ENCODE peak calls at places on chromosomes 5 and 9, in seven cellular contexts. One of them, this sample, is unnamed.

GRCh38 chr9:35914307-35914807 is 5.1 kb downstream of the SPAAR start:
- DNase-seq in cardiac fibroblast: peak; percentile 70
- DNase-seq in neural progenitor cell: peak; percentile 74
- DNase-seq in pancreas: peak; percentile 32
- DNase-seq in CD8-positive, alpha-beta T cell: no peak
- DNase-seq in body of pancreas: peak; percentile 62
- DNase-seq in esophagus muscularis mucosa: no peak
- DNase-seq in this sample: no peak

GRCh38 chr9:136016882-136017812 is 56.0 kb upstream of the UBAC1 start:
- DNase-seq in cardiac fibroblast: no peak
- DNase-seq in neural progenitor cell: no peak
- DNase-seq in pancreas: peak; percentile 1
- DNase-seq in CD8-positive, alpha-beta T cell: no peak
- DNase-seq in body of pancreas: peak; percentile 1
- DNase-seq in esophagus muscularis mucosa: no peak
- DNase-seq in this sample: no peak

GRCh38 chr9:108535526-108535925 is 320.3 kb downstream of the ACTL7B start:
- DNase-seq in cardiac fibroblast: no peak
- DNase-seq in neural progenitor cell: peak; percentile 31
- DNase-seq in pancreas: no peak
- DNase-seq in CD8-positive, alpha-beta T cell: no peak
- DNase-seq in body of pancreas: no peak
- DNase-seq in esophagus muscularis mucosa: no peak
- DNase-seq in this sample: no peak

GRCh38 chr9:95425910-95426551 is 90.7 kb downstream of the PTCH1 start:
- DNase-seq in cardiac fibroblast: no peak
- DNase-seq in neural progenitor cell: peak; percentile 44
- DNase-seq in pancreas: peak; percentile 26
- DNase-seq in CD8-positive, alpha-beta T cell: no peak
- DNase-seq in body of pancreas: peak; percentile 34
- DNase-seq in esophagus muscularis mucosa: no peak
- DNase-seq in this sample: no peak

GRCh38 chr5:127031147-127031862 is 947 bp upstream of the MARCHF3 start:
- DNase-seq in cardiac fibroblast: no peak
- DNase-seq in neural progenitor cell: peak; percentile 57
- DNase-seq in pancreas: peak; percentile 9
- DNase-seq in CD8-positive, alpha-beta T cell: peak; percentile 49
- DNase-seq in body of pancreas: peak; percentile 6
- DNase-seq in esophagus muscularis mucosa: no peak
- DNase-seq in this sample: no peak

GRCh38 chr5:107361945-107362344 is 308.8 kb downstream of the EFNA5 start:
- DNase-seq in cardiac fibroblast: peak; percentile 76
- DNase-seq in neural progenitor cell: no peak
- DNase-seq in pancreas: no peak
- DNase-seq in CD8-positive, alpha-beta T cell: no peak
- DNase-seq in body of pancreas: peak; percentile 55
- DNase-seq in esophagus muscularis mucosa: no peak
- DNase-seq in this sample: no peak

GRCh38 chr5:583645-584044 is 28.5 kb upstream of the CEP72 start:
- DNase-seq in cardiac fibroblast: no peak
- DNase-seq in neural progenitor cell: no peak
- DNase-seq in pancreas: no peak
- DNase-seq in CD8-positive, alpha-beta T cell: no peak
- DNase-seq in body of pancreas: no peak
- DNase-seq in esophagus muscularis mucosa: no peak
- DNase-seq in this sample: no peak

GRCh38 chr5:60945760-60946253 is 802 bp downstream of the NDUFAF2 start:
- DNase-seq in cardiac fibroblast: peak; percentile 67
- DNase-seq in neural progenitor cell: peak; percentile 46
- DNase-seq in pancreas: peak; percentile 7
- DNase-seq in CD8-positive, alpha-beta T cell: no peak
- DNase-seq in body of pancreas: peak; percentile 6
- DNase-seq in esophagus muscularis mucosa: peak; percentile 92
- DNase-seq in this sample: no peak

GRCh38 chr5:142053434-142054253 is 40.8 kb upstream of the GNPDA1 start:
- DNase-seq in cardiac fibroblast: peak; percentile 66
- DNase-seq in neural progenitor cell: no peak
- DNase-seq in pancreas: no peak
- DNase-seq in CD8-positive, alpha-beta T cell: no peak
- DNase-seq in body of pancreas: peak; percentile 50
- DNase-seq in esophagus muscularis mucosa: no peak
- DNase-seq in this sample: peak; percentile 44

DNA sequence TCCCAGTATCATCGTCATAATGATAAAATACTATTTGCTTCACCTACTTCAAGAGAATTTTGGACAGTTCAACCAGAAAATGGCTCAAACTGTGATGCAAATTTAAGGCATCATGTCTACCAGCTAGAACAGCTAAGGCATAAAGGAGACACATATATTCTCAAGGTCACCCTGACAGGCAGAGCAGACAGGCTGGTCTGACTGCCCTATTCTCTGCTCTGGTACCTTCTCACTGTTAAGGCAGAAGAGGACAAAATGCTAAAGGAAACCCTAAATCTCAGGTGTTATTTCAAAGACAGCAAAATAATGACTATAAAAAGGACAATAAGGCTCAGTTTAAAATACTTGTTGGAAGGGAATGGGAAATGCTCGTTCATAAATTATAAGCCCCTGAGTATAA is 87.2 kb downstream of the MRPS27 start:
- DNase-seq in cardiac fibroblast: no peak
- DNase-seq in neural progenitor cell: no peak
- DNase-seq in pancreas: no peak
- DNase-seq in CD8-positive, alpha-beta T cell: no peak
- DNase-seq in body of pancreas: no peak
- DNase-seq in esophagus muscularis mucosa: no peak
- DNase-seq in this sample: no peak
- H3K4me3 ChIP-seq in cardiac fibroblast: no peak overlapping the region
- H3K4me3 ChIP-seq in neural progenitor cell: no peak overlapping the region
- H3K4me3 ChIP-seq in pancreas: no peak overlapping the region
- H3K4me3 ChIP-seq in CD8-positive, alpha-beta T cell: no peak overlapping the region
- H3K4me3 ChIP-seq in body of pancreas: no peak overlapping the region
- H3K4me3 ChIP-seq in esophagus muscularis mucosa: no peak overlapping the region
- H3K4me3 ChIP-seq in this sample: no peak overlapping the region

GRCh38 chr5:131563434-131564228 is 71.4 kb downstream of the RAPGEF6 start:
- DNase-seq in cardiac fibroblast: no peak
- DNase-seq in neural progenitor cell: peak; percentile 9
- DNase-seq in pancreas: no peak
- DNase-seq in CD8-positive, alpha-beta T cell: no peak
- DNase-seq in body of pancreas: no peak
- DNase-seq in esophagus muscularis mucosa: no peak
- DNase-seq in this sample: no peak
- TF ChIP-seq CTCF in cardiac fibroblast: no peak
- TF ChIP-seq CTCF in neural progenitor cell: peak; percentile 22
- TF ChIP-seq CTCF in pancreas: no peak
- TF ChIP-seq CTCF in CD8-positive, alpha-beta T cell: no peak
- TF ChIP-seq CTCF in body of pancreas: no peak
- TF ChIP-seq CTCF in esophagus muscularis mucosa: no peak
- TF ChIP-seq CTCF in this sample: no peak

DNA sequence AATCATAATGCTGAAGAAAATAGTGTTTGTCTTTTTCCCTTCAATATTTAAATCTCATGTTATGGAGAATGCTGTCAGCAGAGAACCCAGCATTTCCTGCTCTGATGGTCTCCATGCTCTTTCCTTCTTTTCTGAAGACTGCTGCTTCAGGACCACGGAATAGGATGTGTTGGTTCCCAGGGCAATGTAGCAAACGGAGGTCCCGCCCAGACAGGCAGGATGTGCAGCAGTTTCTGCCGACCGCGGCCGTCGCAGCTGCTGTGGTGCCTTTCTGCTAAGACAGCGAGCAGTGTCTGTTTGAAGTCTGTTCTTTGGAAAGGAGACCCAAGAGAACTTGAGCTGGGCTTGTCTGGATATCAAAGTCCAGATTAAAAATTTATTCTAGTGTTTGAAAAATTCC is 654.3 kb downstream of the CCDC171 start:
- DNase-seq in cardiac fibroblast: peak; percentile 69
- DNase-seq in neural progenitor cell: peak; percentile 31
- DNase-seq in pancreas: no peak
- DNase-seq in CD8-positive, alpha-beta T cell: peak; percentile 50
- DNase-seq in body of pancreas: peak; percentile 7
- DNase-seq in esophagus muscularis mucosa: no peak
- DNase-seq in this sample: no peak
- H3K4me3 ChIP-seq in cardiac fibroblast: no peak overlapping the region
- H3K4me3 ChIP-seq in neural progenitor cell: no peak overlapping the region
- H3K4me3 ChIP-seq in pancreas: no peak overlapping the region
- H3K4me3 ChIP-seq in CD8-positive, alpha-beta T cell: no peak overlapping the region
- H3K4me3 ChIP-seq in body of pancreas: no peak overlapping the region
- H3K4me3 ChIP-seq in esophagus muscularis mucosa: no peak overlapping the region
- H3K4me3 ChIP-seq in this sample: no peak overlapping the region

GRCh38 chr5:14009575-14009974 is 65.1 kb upstream of the DNAH5 start:
- DNase-seq in cardiac fibroblast: no peak
- DNase-seq in neural progenitor cell: no peak
- DNase-seq in pancreas: no peak
- DNase-seq in CD8-positive, alpha-beta T cell: no peak
- DNase-seq in body of pancreas: no peak
- DNase-seq in esophagus muscularis mucosa: peak; percentile 17
- DNase-seq in this sample: no peak

GRCh38 chr5:14016549-14016948 is 72.1 kb upstream of the DNAH5 start:
- DNase-seq in cardiac fibroblast: no peak
- DNase-seq in neural progenitor cell: no peak
- DNase-seq in pancreas: no peak
- DNase-seq in CD8-positive, alpha-beta T cell: no peak
- DNase-seq in body of pancreas: no peak
- DNase-seq in esophagus muscularis mucosa: peak; percentile 55
- DNase-seq in this sample: no peak

GRCh38 chr5:14006823-14007510 is 62.5 kb upstream of the DNAH5 start:
- DNase-seq in cardiac fibroblast: no peak
- DNase-seq in neural progenitor cell: no peak
- DNase-seq in pancreas: no peak
- DNase-seq in CD8-positive, alpha-beta T cell: no peak
- DNase-seq in body of pancreas: no peak
- DNase-seq in esophagus muscularis mucosa: peak; percentile 91
- DNase-seq in this sample: no peak

GRCh38 chr5:14008819-14009311 is 64.4 kb upstream of the DNAH5 start:
- DNase-seq in cardiac fibroblast: no peak
- DNase-seq in neural progenitor cell: no peak
- DNase-seq in pancreas: peak; percentile 23
- DNase-seq in CD8-positive, alpha-beta T cell: no peak
- DNase-seq in body of pancreas: peak; percentile 67
- DNase-seq in esophagus muscularis mucosa: peak; percentile 64
- DNase-seq in this sample: no peak

DNA sequence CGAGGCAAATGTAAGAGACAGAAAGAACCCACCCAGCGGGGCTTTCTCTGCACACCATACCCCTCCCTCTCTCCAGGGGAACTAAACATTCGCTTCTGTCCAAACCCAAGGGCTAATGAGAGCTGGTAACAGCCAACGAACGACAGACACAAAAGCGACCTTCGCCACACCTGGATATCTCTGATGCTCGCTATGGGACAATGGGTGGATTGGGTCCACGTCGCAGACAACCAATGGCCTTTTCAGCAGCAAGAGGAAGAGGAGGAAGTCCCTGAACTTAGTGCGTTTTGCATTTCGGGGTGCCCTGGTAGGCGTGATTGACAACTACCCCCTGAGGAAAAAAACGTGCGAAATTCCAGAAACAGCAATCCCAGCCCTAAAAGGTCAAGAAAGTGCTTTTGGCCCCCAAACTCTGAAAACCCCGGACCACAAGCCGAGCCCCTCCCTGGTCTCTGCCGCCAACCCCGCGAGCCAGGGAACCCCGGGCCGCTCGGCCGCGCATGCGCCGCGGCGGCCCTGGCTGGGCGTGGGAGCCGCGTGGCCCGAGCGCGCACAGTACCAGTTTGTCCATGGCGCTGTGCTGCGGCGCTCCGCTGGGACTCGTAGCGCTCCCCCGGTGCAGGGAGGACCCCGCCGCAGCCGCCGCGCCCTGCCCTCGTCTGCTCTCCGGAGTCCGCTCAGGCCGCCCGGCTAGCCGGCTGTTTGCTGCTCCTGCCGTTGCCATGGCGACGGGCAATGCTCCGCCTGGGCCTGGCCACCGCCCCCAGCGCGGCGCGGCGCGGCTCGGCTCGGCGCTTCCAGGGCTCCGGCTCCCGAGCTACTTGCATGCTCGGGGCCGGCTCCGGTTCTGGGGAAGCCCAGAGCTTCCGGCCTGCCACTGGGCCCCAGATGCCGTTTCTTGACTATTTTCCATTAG is 66.9 kb upstream of the DNAH5 start:
- DNase-seq in cardiac fibroblast: peak; percentile 91
- DNase-seq in neural progenitor cell: peak; percentile 98
- DNase-seq in pancreas: peak; percentile 90
- DNase-seq in CD8-positive, alpha-beta T cell: no peak
- DNase-seq in body of pancreas: peak; percentile 94
- DNase-seq in esophagus muscularis mucosa: peak; percentile 92
- DNase-seq in this sample: peak; percentile 19
- TF ChIP-seq CTCF in cardiac fibroblast: no peak
- TF ChIP-seq CTCF in neural progenitor cell: peak; percentile 14
- TF ChIP-seq CTCF in pancreas: no peak
- TF ChIP-seq CTCF in CD8-positive, alpha-beta T cell: no peak
- TF ChIP-seq CTCF in body of pancreas: no peak
- TF ChIP-seq CTCF in esophagus muscularis mucosa: peak; percentile 12
- TF ChIP-seq CTCF in this sample: peak; percentile 10